ENCODE peak calls at places on chromosomes 11 and 22, in nine cellular contexts. S, Z, J, Q, E, Y, F, W and N are unnamed samples.

GRCh38 chr11:125091247-125091876 is 20.1 kb downstream of the TMEM218 start:
- DNase-seq in S (no peak), Z (no peak), J (no peak), Q (peak), E (peak), Y (peak), F (peak), W (no peak), N (peak)

GRCh38 chr11:33039274-33040126 is at the start of gene TCP11L1:
- DNase-seq in S (peak), Z (peak), J (peak), Q (peak), E (peak), Y (peak), F (peak), W (peak), N (peak)

GRCh38 chr22:40853961-40854360 is 2.5 kb downstream of the ST13 start:
- DNase-seq in S (no peak), Z (no peak), J (no peak), Q (peak), E (peak), Y (peak), F (no peak), W (no peak), N (no peak)

GRCh38 chr11:17543041-17543440 is 1.2 kb downstream of the USH1C start:
- DNase-seq in S (no peak), Z (no peak), J (no peak), Q (no peak), E (no peak), Y (no peak), F (no peak), W (no peak), N (no peak)

GRCh38 chr22:19546680-19547079 is 22.5 kb upstream of the CLDN5 start:
- DNase-seq in S (no peak), Z (no peak), J (no peak), Q (no peak), E (no peak), Y (no peak), F (no peak), W (no peak), N (no peak)

GRCh38 chr11:15378941-15379340 is 264.2 kb downstream of the INSC start:
- DNase-seq in S (no peak), Z (no peak), J (no peak), Q (no peak), E (no peak), Y (no peak), F (no peak), W (no peak), N (no peak)

GRCh38 chr11:25838918-25839611 is 492.9 kb upstream of the ANO3 start:
- DNase-seq in S (no peak), Z (no peak), J (no peak), Q (no peak), E (no peak), Y (no peak), F (no peak), W (no peak), N (peak)

GRCh38 chr11:9138612-9139579 is 47.5 kb upstream of the SCUBE2 start:
- DNase-seq in S (no peak), Z (peak), J (no peak), Q (peak), E (peak), Y (peak), F (peak), W (peak), N (peak)

GRCh38 chr11:128501576-128502549 is 85.5 kb downstream of the ETS1 start:
- DNase-seq in S (no peak), Z (no peak), J (no peak), Q (peak), E (peak), Y (peak), F (no peak), W (no peak), N (peak)

GRCh38 chr22:25712661-25713400 is 29.2 kb upstream of the MYO18B start:
- DNase-seq in S (no peak), Z (no peak), J (no peak), Q (no peak), E (no peak), Y (no peak), F (no peak), W (no peak), N (no peak)

GRCh38 chr11:120109531-120109930 is 28.4 kb downstream of the TRIM29 start:
- DNase-seq in S (no peak), Z (no peak), J (no peak), Q (no peak), E (no peak), Y (no peak), F (no peak), W (no peak), N (no peak)

GRCh38 chr11:1608363-1608762 is at the start of gene KRTAP5-3:
- DNase-seq in S (no peak), Z (no peak), J (no peak), Q (no peak), E (no peak), Y (no peak), F (no peak), W (no peak), N (no peak)